ENCODE peak calls at places on chromosome 1, in eight cellular contexts. Z, P, G, O, A, J, N and W are unnamed samples.

GRCh38 chr1:42154685-42155084 is 1.5 kb downstream of the GUCA2B start:
- DNase-seq in P (no peak), G (no peak), N (no peak), A (no peak), J (no peak), Z (no peak), O (no peak), W (no peak)

GRCh38 chr1:223756806-223757700 is 44.7 kb downstream of the CAPN2 start:
- DNase-seq in A (no peak), O (no peak), P (no peak), Z (no peak), N (no peak), G (no peak), J (no peak), W (no peak)

GRCh38 chr1:103761896-103762295 is 12.2 kb downstream of the AMY1C start:
- DNase-seq in A (no peak), N (no peak), J (no peak), O (no peak), G (no peak), P (no peak), Z (no peak), W (no peak)

GRCh38 chr1:229694053-229694693 is 68.1 kb downstream of the URB2 start:
- DNase-seq in G (no peak), A (no peak), J (peak), Z (peak), O (peak), N (peak), P (peak), W (peak)

GRCh38 chr1:189616893-189617292 is 860.8 kb downstream of the BRINP3 start:
- DNase-seq in O (no peak), N (no peak), G (no peak), A (no peak), Z (peak), J (peak), P (no peak), W (no peak)

GRCh38 chr1:78079580-78079979 is 33.8 kb downstream of the GIPC2 start:
- DNase-seq in O (no peak), A (no peak), P (no peak), J (peak), G (no peak), N (no peak), Z (peak), W (no peak)

GRCh38 chr1:117932576-117932975 is 3.0 kb downstream of the WDR3 start:
- DNase-seq in O (no peak), G (no peak), Z (no peak), A (no peak), P (no peak), J (no peak), N (no peak), W (no peak)

GRCh38 chr1:115282825-115283224 is 55.2 kb downstream of the NGF start:
- DNase-seq in O (no peak), P (peak), G (no peak), Z (no peak), J (no peak), A (no peak), N (no peak), W (no peak)

GRCh38 chr1:42861014-42861399 is 14.6 kb downstream of the ZNF691 start:
- DNase-seq in P (no peak), A (no peak), Z (no peak), O (no peak), N (no peak), G (no peak), J (no peak), W (no peak)

GRCh38 chr1:67261646-67262045 is 46.0 kb upstream of the IL12RB2 start:
- DNase-seq in N (no peak), A (no peak), G (no peak), P (no peak), J (no peak), O (no peak), Z (no peak), W (no peak)

GRCh38 chr1:61202854-61203603 is 120.7 kb downstream of the NFIA start:
- DNase-seq in N (no peak), Z (no peak), J (peak), O (no peak), A (no peak), G (no peak), P (no peak), W (peak)

GRCh38 chr1:51956528-51957509 is 33.7 kb downstream of the RAB3B start:
- DNase-seq in N (no peak), J (peak), Z (peak), A (no peak), G (no peak), P (no peak), O (no peak), W (no peak)

GRCh38 chr1:231757101-231757404 is 130.5 kb downstream of the DISC1 start:
- DNase-seq in G (peak), N (no peak), O (no peak), J (no peak), Z (no peak), P (no peak), A (no peak), W (no peak)

GRCh38 chr1:243956448-243956847 is 94.6 kb upstream of the ZBTB18 start:
- DNase-seq in Z (peak), J (peak), G (no peak), A (no peak), P (no peak), O (no peak), N (no peak), W (no peak)

GRCh38 chr1:198467907-198468306 is 72.6 kb downstream of the ATP6V1G3 start:
- DNase-seq in J (no peak), G (no peak), N (no peak), P (no peak), A (no peak), O (no peak), Z (peak), W (no peak)